ENCODE peak calls at places on chromosomes 12 and 14, in six cellular contexts. H is HepG2; W is lower lobe of right lung; D is CD8-positive, alpha-beta T cell; E is left ventricle myocardium inferior; I is dorsolateral prefrontal cortex. L is an unnamed sample. For H3K27me3, the result is how much of the 10 kb centered on the place peaks cover.

GRCh38 chr14:87156878-87157277 is 836.1 kb downstream of the GALC start:
- DNase-seq in D (no peak), I (no peak), E (no peak), W (no peak), H (no peak), L (no peak)

GRCh38 chr12:49929581-49929980 is 21.0 kb upstream of the AQP2 start:
- DNase-seq in W (no peak), D (no peak), I (no peak), H (no peak), E (no peak), L (no peak)

GRCh38 chr14:104681689-104682074 is 7.7 kb upstream of the INF2 start:
- DNase-seq in W (peak), D (no peak), I (peak), H (peak), E (peak), L (peak)

GRCh38 chr14:81990312-81990761 is 456.7 kb upstream of the SEL1L start:
- DNase-seq in H (peak), I (peak), E (no peak), W (no peak), D (peak), L (peak)

GRCh38 chr14:88683119-88683518 is 109.6 kb downstream of the EML5 start:
- DNase-seq in E (no peak), D (no peak), I (no peak), W (no peak), H (no peak), L (no peak)

GRCh38 chr12:80877706-80878384 is 59.9 kb downstream of the LIN7A start:
- DNase-seq in W (no peak), I (no peak), D (no peak), E (no peak), H (no peak), L (no peak)

GRCh38 chr12:14239935-14240872 is 125.3 kb upstream of the ATF7IP start:
- DNase-seq in E (no peak), D (no peak), H (no peak), I (no peak), W (peak), L (no peak)

GRCh38 chr14:101819251-101819990 is 57.9 kb downstream of the PPP2R5C start:
- DNase-seq in H (no peak), E (no peak), W (no peak), I (no peak), D (peak), L (no peak)

GRCh38 chr14:31057035-31057434 is 30.9 kb upstream of the STRN3 start:
- DNase-seq in H (no peak), I (no peak), D (no peak), W (no peak), E (no peak), L (no peak)

GRCh38 chr12:71636704-71637115 is 26.9 kb downstream of the ZFC3H1 start:
- DNase-seq in H (peak), I (no peak), E (no peak), W (no peak), D (no peak), L (no peak)

GRCh38 chr14:91890291-91890749 is 23.0 kb upstream of the TC2N start:
- DNase-seq in H (no peak), I (no peak), W (no peak), D (peak), E (no peak), L (no peak)

GRCh38 chr12:98260276-98260675 is 255.1 kb upstream of the TMPO start:
- DNase-seq in I (no peak), D (no peak), E (no peak), W (no peak), H (no peak), L (no peak)
- H3K27me3 ChIP-seq in I (under half), D (under half), E (under half), W (under half), H (under half), L (under half)

GRCh38 chr14:35973770-35974169 is 147.6 kb downstream of the BRMS1L start:
- DNase-seq in E (no peak), H (no peak), D (no peak), W (no peak), I (no peak), L (no peak)

GRCh38 chr14:35975814-35976213 is 149.7 kb downstream of the BRMS1L start:
- DNase-seq in H (no peak), E (no peak), W (no peak), I (no peak), D (no peak), L (no peak)

DNA sequence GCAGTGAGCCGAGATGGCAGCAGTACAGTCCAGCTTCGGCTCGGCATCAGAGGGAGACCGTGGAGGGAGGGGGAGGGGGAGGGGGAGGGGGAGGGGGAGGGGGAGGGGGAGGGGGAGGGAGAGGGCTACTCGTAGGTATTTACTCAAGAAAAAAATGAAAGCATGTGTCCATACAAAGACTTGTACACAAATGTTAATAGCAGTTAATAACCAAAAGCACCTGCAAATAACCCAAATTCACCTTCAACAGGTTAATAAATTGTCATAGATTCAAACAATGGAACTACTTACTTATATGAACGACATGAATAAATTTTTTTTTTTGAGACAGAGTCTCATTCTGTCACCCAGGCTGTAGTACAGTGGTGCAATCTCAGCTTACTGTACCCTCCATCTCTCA is 152.4 kb downstream of the BRMS1L start:
- DNase-seq in H (no peak), E (no peak), I (no peak), D (no peak), W (no peak), L (no peak)
- TF ChIP-seq CTCF in H (no peak), E (no peak), I (no peak), D (no peak), W (no peak), L (no peak)

DNA sequence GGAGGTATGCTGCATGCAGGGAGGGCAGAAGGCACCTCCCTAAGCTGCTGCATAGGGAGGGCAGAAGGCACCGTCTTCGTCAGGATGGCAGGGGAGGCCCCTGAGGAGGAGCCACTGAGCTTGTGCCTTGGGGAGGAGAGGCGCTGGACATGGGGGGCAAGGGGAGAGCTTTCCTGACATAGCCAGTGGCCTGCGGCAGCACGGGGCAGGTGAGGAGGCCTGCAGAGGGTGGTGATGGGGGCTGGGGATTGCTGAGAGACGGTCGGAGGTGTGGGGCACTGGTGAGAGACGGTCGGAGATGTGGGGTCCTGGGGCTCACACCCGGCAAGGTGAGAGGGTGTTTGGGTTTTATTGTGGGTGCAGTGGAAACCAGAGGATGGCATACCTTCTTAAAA is 10.4 kb upstream of the BDKRB2 start:
- DNase-seq in H (no peak), D (no peak), E (no peak), W (no peak), I (no peak), L (no peak)
- H3K27me3 ChIP-seq in H (under half), D (under half), E (half or more), W (under half), I (under half), L (under half)

GRCh38 chr14:65137648-65138317 is 35.5 kb upstream of the MAX start:
- DNase-seq in W (no peak), H (no peak), E (no peak), D (no peak), I (no peak), L (no peak)
- TF ChIP-seq CTCF in W (no peak), H (no peak), E (no peak), D (no peak), I (no peak), L (no peak)

DNA sequence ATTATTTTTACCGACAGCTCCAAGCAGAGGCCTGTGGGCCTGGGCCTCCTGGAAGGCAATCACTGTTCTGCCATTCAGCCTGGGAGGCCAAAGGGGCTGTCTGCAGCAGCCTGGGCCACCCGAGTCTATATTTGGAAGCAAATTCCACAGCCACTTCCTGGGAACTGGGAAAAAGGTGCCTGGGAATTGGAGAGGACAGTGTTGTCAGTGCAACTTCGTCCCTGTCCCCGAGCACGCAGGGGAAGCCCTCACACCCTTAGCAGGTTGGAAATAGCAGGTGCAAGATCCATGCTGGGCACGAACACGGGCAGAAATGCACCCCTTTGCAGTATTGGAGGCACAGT is 9.6 kb upstream of the TBX5 start:
- DNase-seq in D (no peak), I (no peak), E (no peak), W (no peak), H (no peak), L (no peak)
- H3K27me3 ChIP-seq in D (under half), I (half or more), E (half or more), W (half or more), H (under half), L (under half)

GRCh38 chr12:52390739-52391617 is 5.5 kb upstream of the KRT84 start:
- DNase-seq in W (no peak), D (no peak), H (peak), E (no peak), I (no peak), L (no peak)
- TF ChIP-seq CTCF in W (peak), D (no peak), H (peak), E (peak), I (peak), L (no peak)

GRCh38 chr14:94775082-94775874 is 5.4 kb upstream of the GSC start:
- DNase-seq in E (no peak), H (no peak), D (no peak), W (no peak), I (no peak), L (no peak)

GRCh38 chr14:94771191-94771905 is 1.4 kb upstream of the GSC start:
- DNase-seq in W (no peak), D (no peak), I (no peak), E (no peak), H (no peak), L (no peak)

GRCh38 chr14:94771906-94772468 is 2.1 kb upstream of the GSC start:
- DNase-seq in H (no peak), W (no peak), I (no peak), E (no peak), D (no peak), L (no peak)

GRCh38 chr14:94773682-94774211 is 3.8 kb upstream of the GSC start:
- DNase-seq in H (no peak), W (no peak), D (no peak), E (no peak), I (no peak), L (no peak)

GRCh38 chr14:94773017-94773681 is 3.2 kb upstream of the GSC start:
- DNase-seq in E (no peak), I (no peak), D (no peak), W (no peak), H (no peak), L (no peak)
- H3K27me3 ChIP-seq in E (half or more), I (half or more), D (under half), W (half or more), H (under half), L (under half)

GRCh38 chr14:83071888-83072501 is 1538.3 kb upstream of the SEL1L start:
- DNase-seq in I (no peak), W (no peak), H (peak), E (no peak), D (no peak), L (no peak)
- TF ChIP-seq CTCF in I (no peak), W (peak), H (peak), E (no peak), D (no peak), L (no peak)

GRCh38 chr14:67426161-67426560 is 14.2 kb upstream of the PLEK2 start:
- DNase-seq in E (no peak), H (no peak), I (no peak), W (no peak), D (no peak), L (no peak)

GRCh38 chr14:67432088-67432564 is 20.2 kb upstream of the PLEK2 start:
- DNase-seq in D (no peak), W (no peak), H (no peak), I (no peak), E (no peak), L (no peak)

GRCh38 chr14:67426983-67427601 is 15.1 kb upstream of the PLEK2 start:
- DNase-seq in D (peak), H (peak), W (peak), E (peak), I (peak), L (peak)

GRCh38 chr14:67428501-67429031 is 16.6 kb upstream of the PLEK2 start:
- DNase-seq in H (peak), E (no peak), W (no peak), D (no peak), I (no peak), L (no peak)

DNA sequence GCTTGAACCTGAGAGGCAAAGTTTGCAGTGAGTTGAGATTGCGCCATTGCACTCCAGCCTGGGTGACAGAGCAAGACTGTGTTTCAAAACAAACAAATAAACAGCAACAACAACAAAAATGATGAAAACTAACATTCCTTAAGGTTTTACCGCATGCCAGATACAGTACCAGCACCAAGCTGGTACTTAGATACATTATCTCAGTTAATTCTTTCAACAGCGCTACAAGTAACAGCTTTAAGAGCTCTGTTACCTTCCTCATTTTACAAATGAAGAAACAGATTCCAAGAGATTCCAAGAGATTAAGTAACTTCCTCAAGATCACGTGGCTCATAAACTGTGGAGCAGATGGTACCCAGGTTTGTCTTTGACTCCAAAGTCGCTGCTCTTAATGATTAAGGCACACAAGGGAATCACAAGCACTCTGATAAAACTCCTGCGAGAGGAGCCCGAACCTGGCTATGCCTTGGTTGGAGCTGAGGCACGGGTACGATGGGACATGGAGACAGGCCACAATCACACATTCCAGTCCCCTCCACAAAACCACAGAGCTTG is 17.8 kb upstream of the PLEK2 start:
- DNase-seq in I (no peak), D (no peak), E (no peak), H (no peak), W (no peak), L (no peak)
- H3K27me3 ChIP-seq in I (under half), D (under half), E (under half), H (under half), W (under half), L (under half)

GRCh38 chr12:106071686-106072085 is 67.1 kb downstream of the NUAK1 start:
- DNase-seq in I (no peak), E (no peak), D (no peak), W (no peak), H (no peak), L (no peak)

GRCh38 chr12:106072751-106073150 is 66.0 kb downstream of the NUAK1 start:
- DNase-seq in D (no peak), I (no peak), W (no peak), E (no peak), H (no peak), L (no peak)

GRCh38 chr12:106073179-106073578 is 65.6 kb downstream of the NUAK1 start:
- DNase-seq in I (no peak), H (no peak), E (no peak), D (no peak), W (no peak), L (no peak)

GRCh38 chr12:106074361-106074705 is 64.4 kb downstream of the NUAK1 start:
- DNase-seq in E (no peak), I (no peak), W (no peak), D (no peak), H (no peak), L (no peak)

GRCh38 chr12:106074706-106075392 is 63.9 kb downstream of the NUAK1 start:
- DNase-seq in W (no peak), H (no peak), E (no peak), I (no peak), D (no peak), L (no peak)
- TF ChIP-seq CTCF in W (no peak), H (no peak), E (no peak), I (no peak), D (no peak), L (no peak)